ENCODE peak calls at places on chromosomes 1 and 21, in five cellular contexts. J is GM03348; R is stimulated activated CD8-positive, alpha-beta memory T cell treated with anti-CD3 and anti-CD28 coated beads, Interleukin-7, amount 100 ng/mL, for 24 hours; Q is tibial artery; C is Daoy. P is an unnamed sample.

GRCh38 chr1:204262506-204263239 is 48.9 kb upstream of the GOLT1A start:
- DNase-seq in J (no peak), R (no peak), Q (no peak), C (no peak), P (no peak)

GRCh38 chr1:193730017-193730416 is 543.6 kb upstream of the B3GALT2 start:
- DNase-seq in J (no peak), R (no peak), Q (no peak), C (peak), P (no peak)

GRCh38 chr21:42556960-42557359 is 43.3 kb downstream of the SLC37A1 start:
- DNase-seq in J (no peak), R (no peak), Q (peak), C (no peak), P (no peak)

GRCh38 chr1:86151427-86151826 is 5.1 kb downstream of the COL24A1 start:
- DNase-seq in J (peak), R (no peak), Q (no peak), C (no peak), P (no peak)

GRCh38 chr1:43868741-43869067 is 64.9 kb upstream of the ARTN start:
- DNase-seq in J (peak), R (no peak), Q (no peak), C (no peak), P (peak)

GRCh38 chr1:78408830-78409229 is 81.9 kb upstream of the PTGFR start:
- DNase-seq in J (peak), R (no peak), Q (peak), C (peak), P (no peak)

GRCh38 chr1:211630236-211631081 is 45.0 kb downstream of the NEK2 start:
- DNase-seq in J (no peak), R (no peak), Q (no peak), C (peak), P (no peak)

GRCh38 chr1:3125078-3125477 is 56.1 kb downstream of the PRDM16 start:
- DNase-seq in J (no peak), R (no peak), Q (peak), C (no peak), P (no peak)

GRCh38 chr1:172885411-172885810 is 165.3 kb downstream of the TNFSF18 start:
- DNase-seq in J (no peak), R (no peak), Q (no peak), C (no peak), P (peak)

GRCh38 chr1:40153073-40153770 is 8.0 kb upstream of the RLF start:
- DNase-seq in J (peak), R (no peak), Q (no peak), C (peak), P (no peak)

GRCh38 chr1:1360511-1361169 is 2.3 kb upstream of the MXRA8 start:
- DNase-seq in J (peak), R (no peak), Q (peak), C (peak), P (peak)

GRCh38 chr1:25651824-25652741 is 35.5 kb downstream of the MAN1C1 start:
- DNase-seq in J (no peak), R (no peak), Q (no peak), C (no peak), P (no peak)

GRCh38 chr1:15152318-15153183 is 996 bp upstream of the TMEM51 start:
- DNase-seq in J (peak), R (no peak), Q (peak), C (peak), P (peak)

GRCh38 chr21:44383216-44383615 is 29.8 kb downstream of the TRPM2 start:
- DNase-seq in J (no peak), R (no peak), Q (no peak), C (no peak), P (no peak)

GRCh38 chr1:84839544-84839943 is 53.5 kb downstream of the LPAR3 start:
- DNase-seq in J (no peak), R (no peak), Q (no peak), C (no peak), P (no peak)